ENCODE peak calls at places on chromosomes 2 and 18, in six cellular contexts. K, W, V, H, Z and Y are unnamed samples. For H3K27me3 and H3K9me3, the result is how much of the 10 kb centered on the place peaks cover.

GRCh38 chr2:65491381-65491903 is 59.0 kb upstream of the SPRED2 start:
- DNase-seq in K (no peak), W (no peak), V (no peak), H (peak), Z (no peak), Y (peak)

GRCh38 chr2:128446866-128447537 is 128.3 kb upstream of the HS6ST1 start:
- DNase-seq in K (no peak), W (no peak), V (peak), H (no peak), Z (no peak), Y (no peak)

GRCh38 chr2:227629435-227629834 is 12.1 kb downstream of the SCYGR4 start:
- DNase-seq in K (no peak), W (no peak), V (no peak), H (no peak), Z (no peak), Y (no peak)

GRCh38 chr2:201403904-201404303 is 46.8 kb upstream of the FLACC1 start:
- DNase-seq in K (peak), W (no peak), V (no peak), H (peak), Z (no peak), Y (no peak)

GRCh38 chr2:196925768-196926561 is 542 bp downstream of the PGAP1 start:
- DNase-seq in K (peak), W (peak), V (no peak), H (peak), Z (peak), Y (peak)

GRCh38 chr2:121974919-121975654 is 219.6 kb downstream of the TSN start:
- DNase-seq in K (peak), W (peak), V (no peak), H (peak), Z (peak), Y (peak)

GRCh38 chr18:65990944-65991708 is 240.3 kb downstream of the CDH7 start:
- DNase-seq in K (no peak), W (no peak), V (no peak), H (no peak), Z (no peak), Y (no peak)

GRCh38 chr18:8287184-8287885 is 321.9 kb upstream of the RAB12 start:
- DNase-seq in K (no peak), W (no peak), V (no peak), H (no peak), Z (no peak), Y (no peak)

GRCh38 chr2:28274911-28275685 is 117.6 kb upstream of the FOSL2 start:
- DNase-seq in K (peak), W (peak), V (peak), H (peak), Z (peak), Y (peak)

GRCh38 chr18:51196116-51196810 is 1.2 kb downstream of the MEX3C start:
- DNase-seq in K (peak), W (peak), V (no peak), H (no peak), Z (peak), Y (peak)

GRCh38 chr2:224638338-224638823 is 53.2 kb upstream of the CUL3 start:
- DNase-seq in K (no peak), W (no peak), V (no peak), H (no peak), Z (no peak), Y (no peak)

GRCh38 chr18:62258606-62259005 is 66.5 kb upstream of the TNFRSF11A start:
- DNase-seq in K (no peak), W (no peak), V (no peak), H (no peak), Z (no peak), Y (no peak)

GRCh38 chr2:203033395-203033794 is 18.7 kb downstream of the NBEAL1 start:
- DNase-seq in K (no peak), W (no peak), V (no peak), H (no peak), Z (no peak), Y (no peak)

GRCh38 chr2:26148501-26148900 is 24.4 kb upstream of the GAREM2 start:
- DNase-seq in K (peak), W (no peak), V (no peak), H (no peak), Z (no peak), Y (no peak)

GRCh38 chr2:129056309-129056958 is 737.8 kb upstream of the HS6ST1 start:
- DNase-seq in K (no peak), W (no peak), V (peak), H (peak), Z (no peak), Y (no peak)

GRCh38 chr2:34419856-34420255 is 820.8 kb upstream of the FAM98A start:
- DNase-seq in K (no peak), W (no peak), V (no peak), H (no peak), Z (no peak), Y (peak)

GRCh38 chr2:80856227-80856626 is 551.7 kb upstream of the LRRTM1 start:
- DNase-seq in K (no peak), W (no peak), V (no peak), H (no peak), Z (no peak), Y (no peak)
- H3K27me3 ChIP-seq in K (under half), W (under half), V (under half), H (under half), Z (under half), Y (under half)

GRCh38 chr2:69384618-69385081 is 2.4 kb downstream of the GFPT1 start:
- DNase-seq in K (peak), W (no peak), V (no peak), H (no peak), Z (no peak), Y (no peak)
- H3K4me3 ChIP-seq in K (no peak), W (no peak), V (no peak), H (no peak), Z (no peak), Y (no peak)

GRCh38 chr2:239593965-239594771 is 193.3 kb upstream of the HDAC4 start:
- DNase-seq in K (no peak), W (no peak), V (no peak), H (no peak), Z (no peak), Y (peak)
- H3K9me3 ChIP-seq in K (under half), W (under half), V (under half), H (under half), Z (under half), Y (under half)

GRCh38 chr2:39587168-39587567 is 78.5 kb upstream of the TMEM178A start:
- DNase-seq in K (no peak), W (no peak), V (no peak), H (no peak), Z (no peak), Y (no peak)

GRCh38 chr2:39584283-39584972 is 81.3 kb upstream of the TMEM178A start:
- DNase-seq in K (peak), W (no peak), V (no peak), H (peak), Z (no peak), Y (no peak)

GRCh38 chr2:39587641-39588040 is 78.1 kb upstream of the TMEM178A start:
- DNase-seq in K (no peak), W (no peak), V (no peak), H (no peak), Z (no peak), Y (no peak)

GRCh38 chr2:39581866-39582265 is 83.9 kb upstream of the TMEM178A start:
- DNase-seq in K (no peak), W (no peak), V (no peak), H (no peak), Z (no peak), Y (no peak)

DNA sequence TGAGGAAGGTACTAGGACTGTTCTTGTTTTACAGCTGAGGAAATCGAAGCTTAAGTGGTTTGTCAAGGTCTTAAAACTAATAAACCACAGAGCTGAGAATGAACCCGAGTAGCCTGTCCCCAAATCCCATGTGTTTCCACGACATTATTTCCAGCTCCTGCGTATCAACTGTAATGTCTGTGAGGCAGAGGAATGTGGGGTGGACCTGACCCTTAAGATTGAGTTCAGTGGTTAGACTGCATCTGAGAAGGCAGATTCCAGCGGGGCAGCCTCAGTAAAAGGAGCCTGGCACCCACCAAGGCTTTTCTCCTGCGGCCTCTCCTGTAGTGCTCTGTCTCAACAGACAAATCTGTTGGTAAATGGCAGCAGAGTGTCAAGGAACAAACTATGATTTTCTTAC is 81.9 kb upstream of the TMEM178A start:
- DNase-seq in K (no peak), W (no peak), V (no peak), H (no peak), Z (no peak), Y (no peak)
- H3K27me3 ChIP-seq in K (under half), W (under half), V (under half), H (under half), Z (under half), Y (under half)

DNA sequence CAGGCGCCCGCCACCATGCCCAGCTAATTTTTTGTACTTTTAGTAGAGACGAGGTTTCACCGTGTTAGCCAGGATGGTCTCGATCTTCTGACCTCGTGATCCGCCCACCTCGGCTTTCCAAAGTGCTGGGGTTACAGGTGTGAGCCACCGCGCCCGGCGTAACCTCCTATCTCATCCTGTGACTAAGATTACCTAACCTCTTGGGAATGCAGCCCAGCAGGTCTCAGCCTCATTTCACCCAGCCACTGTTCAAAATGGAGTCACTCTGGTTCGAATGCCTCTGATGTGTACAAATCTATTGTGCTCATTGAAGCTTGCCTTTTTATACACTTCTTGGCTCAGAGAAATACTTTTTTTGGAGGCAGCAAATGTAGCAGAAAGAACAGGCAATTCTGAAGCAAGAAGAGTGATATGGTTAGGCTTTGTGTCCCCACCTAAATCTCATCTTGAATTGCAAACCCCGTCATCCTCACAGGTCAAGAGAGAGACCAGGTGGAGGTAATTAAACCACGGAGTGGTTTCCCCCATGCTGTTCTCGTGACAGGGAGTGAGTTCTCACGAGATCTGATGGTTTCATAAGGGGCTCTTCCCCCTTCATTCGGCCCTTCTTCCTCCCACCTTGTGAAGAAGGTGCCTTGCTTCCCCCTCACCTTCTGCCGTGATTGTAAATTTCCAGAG is 60.6 kb downstream of the SLC4A3 start:
- DNase-seq in K (no peak), W (no peak), V (peak), H (peak), Z (no peak), Y (no peak)
- H3K4me3 ChIP-seq in K (no peak), W (no peak), V (no peak), H (no peak), Z (no peak), Y (no peak)

GRCh38 chr2:238774980-238775509 is 72.8 kb upstream of the TWIST2 start:
- DNase-seq in K (no peak), W (no peak), V (no peak), H (no peak), Z (no peak), Y (no peak)
- H3K9me3 ChIP-seq in K (under half), W (under half), V (under half), H (under half), Z (under half), Y (under half)

GRCh38 chr18:72542993-72543361 is 1.2 kb downstream of the CBLN2 start:
- DNase-seq in K (no peak), W (no peak), V (no peak), H (peak), Z (no peak), Y (peak)
- H3K27me3 ChIP-seq in K (under half), W (under half), V (half or more), H (under half), Z (under half), Y (under half)

GRCh38 chr2:3486047-3487027 is 33.0 kb downstream of the ADI1 start:
- DNase-seq in K (no peak), W (no peak), V (no peak), H (no peak), Z (no peak), Y (no peak)

GRCh38 chr2:3482363-3482821 is 36.9 kb downstream of the ADI1 start:
- DNase-seq in K (no peak), W (no peak), V (no peak), H (no peak), Z (no peak), Y (no peak)

GRCh38 chr2:3483227-3483985 is 35.9 kb downstream of the ADI1 start:
- DNase-seq in K (peak), W (peak), V (no peak), H (no peak), Z (peak), Y (no peak)

GRCh38 chr2:3485166-3485565 is 34.2 kb downstream of the ADI1 start:
- DNase-seq in K (no peak), W (no peak), V (no peak), H (no peak), Z (no peak), Y (no peak)

DNA sequence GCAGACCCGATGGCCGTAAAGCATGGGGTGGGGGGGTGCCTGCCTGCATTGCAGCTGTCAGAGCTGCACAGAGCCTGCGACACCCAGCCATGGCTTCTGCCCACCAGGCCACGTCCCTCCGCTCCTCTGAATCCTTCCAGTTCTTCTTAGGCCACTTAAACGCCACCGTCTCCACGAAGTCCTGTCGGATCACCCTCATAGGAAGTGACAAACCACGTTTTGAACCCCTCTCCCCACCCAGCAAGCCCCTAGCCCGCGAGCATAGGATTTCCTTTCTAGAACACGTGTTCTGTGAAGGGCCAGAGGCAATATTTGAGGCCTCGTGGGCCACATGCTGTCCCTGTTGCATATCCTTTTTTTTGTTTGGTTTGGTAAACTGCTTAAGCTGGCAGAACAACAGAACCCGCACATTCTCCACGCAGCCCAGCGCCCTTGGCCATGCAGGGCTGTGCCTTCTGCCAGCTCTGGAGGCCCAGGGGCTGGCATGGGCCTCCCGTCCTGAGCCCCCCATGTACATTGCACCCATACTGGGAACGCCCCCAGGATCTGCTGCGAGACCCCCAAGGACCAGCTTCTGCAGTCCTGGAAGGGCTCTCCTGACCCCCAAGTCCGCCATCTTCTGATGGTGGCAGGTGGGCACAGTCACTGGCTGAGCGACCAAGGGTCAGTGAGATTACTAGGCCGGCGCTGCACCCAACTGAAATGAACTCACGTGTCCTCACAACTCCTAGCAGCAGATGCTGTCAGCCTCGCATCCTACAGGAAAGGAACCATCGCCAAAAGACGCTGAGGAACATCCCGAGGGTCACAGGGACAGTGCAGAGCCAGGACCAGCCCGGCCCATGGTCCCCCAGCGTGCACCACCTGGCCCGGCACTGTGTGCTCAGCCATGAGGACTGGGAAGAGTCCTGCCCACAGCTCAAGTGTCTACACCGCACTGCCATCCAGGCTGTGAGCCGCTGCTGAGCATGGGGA is 35.1 kb downstream of the ADI1 start:
- DNase-seq in K (no peak), W (no peak), V (no peak), H (no peak), Z (no peak), Y (no peak)
- H3K4me3 ChIP-seq in K (no peak), W (no peak), V (no peak), H (no peak), Z (no peak), Y (no peak)